ENCODE peak calls at places on chromosomes 13 and 19, in six cellular contexts. T is upper lobe of right lung; C is brain microvascular endothelial cell; R is CD8-positive, alpha-beta T cell; L is PC-9; Q is thoracic aorta. U is an unnamed sample.
A peak's percentile ranks its signal among the peaks of the same experiment; 100 is the strongest.

GRCh38 chr13:23741879-23742510 is 147.2 kb downstream of the MIPEP start:
- DNase-seq in T (no peak), C (no peak), R (no peak), L (no peak), Q (no peak), U (no peak)

GRCh38 chr13:77235456-77236022 is 91.4 kb downstream of the MYCBP2 start:
- DNase-seq in T (no peak), C (no peak), R (no peak), L (no peak), Q (no peak), U (no peak)

GRCh38 chr13:27783111-27783510 is 9.2 kb upstream of the GSX1 start:
- DNase-seq in T (no peak), C (no peak), R (no peak), L (peak; percentile 31), Q (no peak), U (no peak)

GRCh38 chr13:51449018-51449417 is 3.8 kb downstream of the INTS6 start:
- DNase-seq in T (no peak), C (no peak), R (no peak), L (no peak), Q (no peak), U (no peak)

GRCh38 chr13:90872491-90873025 is 474.9 kb upstream of the MIR17HG start:
- DNase-seq in T (no peak), C (no peak), R (no peak), L (no peak), Q (no peak), U (no peak)

GRCh38 chr13:44141213-44141724 is 232.4 kb upstream of the SERP2 start:
- DNase-seq in T (peak; percentile 64), C (no peak), R (no peak), L (no peak), Q (no peak), U (no peak)

GRCh38 chr19:5985098-5985783 is 7.3 kb upstream of the RANBP3 start:
- DNase-seq in T (no peak), C (peak; percentile 46), R (no peak), L (peak; percentile 75), Q (no peak), U (peak; percentile 81)

GRCh38 chr13:59112375-59112774 is 1051.4 kb downstream of the DIAPH3 start:
- DNase-seq in T (no peak), C (peak; percentile 99), R (no peak), L (no peak), Q (no peak), U (peak; percentile 91)

GRCh38 chr13:51892657-51893056 is 30.9 kb downstream of the CCDC70 start:
- DNase-seq in T (no peak), C (no peak), R (no peak), L (no peak), Q (no peak), U (no peak)

GRCh38 chr13:82292334-82292733 is 1589.9 kb downstream of the SLITRK1 start:
- DNase-seq in T (no peak), C (no peak), R (no peak), L (no peak), Q (no peak), U (no peak)

GRCh38 chr13:58907347-58907746 is 1256.4 kb downstream of the DIAPH3 start:
- DNase-seq in T (no peak), C (no peak), R (no peak), L (no peak), Q (no peak), U (no peak)

GRCh38 chr13:71252191-71252704 is 614.8 kb downstream of the DACH1 start:
- DNase-seq in T (no peak), C (no peak), R (no peak), L (no peak), Q (no peak), U (no peak)

GRCh38 chr13:37617162-37617561 is 18.6 kb upstream of the POSTN start:
- DNase-seq in T (no peak), C (peak; percentile 90), R (no peak), L (peak; percentile 91), Q (no peak), U (peak; percentile 91)

GRCh38 chr19:47032171-47032811 is 12.7 kb downstream of the NPAS1 start:
- DNase-seq in T (peak; percentile 80), C (no peak), R (peak; percentile 51), L (peak; percentile 66), Q (no peak), U (no peak)

GRCh38 chr19:15398501-15399233 is 19.1 kb upstream of the AKAP8 start:
- DNase-seq in T (no peak), C (no peak), R (no peak), L (no peak), Q (no peak), U (no peak)

GRCh38 chr13:49652691-49653305 is 24.5 kb downstream of the ARL11 start:
- DNase-seq in T (no peak), C (no peak), R (no peak), L (peak; percentile 57), Q (no peak), U (no peak)

GRCh38 chr19:45767881-45768643 is 990 bp downstream of the SIX5 start:
- DNase-seq in T (peak; percentile 87), C (peak; percentile 45), R (no peak), L (peak; percentile 61), Q (no peak), U (no peak)

GRCh38 chr19:57560049-57560491 is 407 bp upstream of the ZNF550 start:
- DNase-seq in T (no peak), C (peak; percentile 71), R (no peak), L (peak; percentile 86), Q (no peak), U (no peak)

GRCh38 chr19:16338470-16339360 is 14.1 kb downstream of the KLF2 start:
- DNase-seq in T (peak; percentile 76), C (peak; percentile 95), R (no peak), L (peak; percentile 93), Q (peak; percentile 60), U (peak; percentile 81)

GRCh38 chr19:7869910-7870511 is 4.2 kb downstream of the PRR36 start:
- DNase-seq in T (peak; percentile 79), C (no peak), R (no peak), L (peak; percentile 86), Q (no peak), U (no peak)

GRCh38 chr13:98103942-98104880 is 38.7 kb upstream of the FARP1 start:
- DNase-seq in T (no peak), C (no peak), R (no peak), L (no peak), Q (no peak), U (no peak)

GRCh38 chr19:48991823-48992570 is 1.1 kb downstream of the GYS1 start:
- DNase-seq in T (no peak), C (peak; percentile 77), R (no peak), L (peak; percentile 67), Q (peak; percentile 68), U (peak; percentile 43)

GRCh38 chr19:13020002-13020414 is 24.7 kb downstream of the NFIX start:
- DNase-seq in T (no peak), C (no peak), R (no peak), L (no peak), Q (no peak), U (no peak)
- H3K27me3 ChIP-seq in T (no peaks in the 10 kb centered on the region), C (no peaks in the 10 kb centered on the region), R (peaks cover 3% of the 10 kb centered on the region), L (peaks cover 8% of the 10 kb centered on the region), Q (no peaks in the 10 kb centered on the region), U (peaks cover 26% of the 10 kb centered on the region)

GRCh38 chr19:51327066-51327985 is 14.6 kb downstream of the VSIG10L start:
- DNase-seq in T (peak; percentile 75), C (peak; percentile 42), R (no peak), L (no peak), Q (no peak), U (no peak)
- H3K4me3 ChIP-seq in T (no peak overlapping the region), C (peak overlapping the region; percentile 15), R (no peak overlapping the region), L (no peak overlapping the region), Q (peak overlapping the region; percentile 5), U (no peak overlapping the region)

DNA sequence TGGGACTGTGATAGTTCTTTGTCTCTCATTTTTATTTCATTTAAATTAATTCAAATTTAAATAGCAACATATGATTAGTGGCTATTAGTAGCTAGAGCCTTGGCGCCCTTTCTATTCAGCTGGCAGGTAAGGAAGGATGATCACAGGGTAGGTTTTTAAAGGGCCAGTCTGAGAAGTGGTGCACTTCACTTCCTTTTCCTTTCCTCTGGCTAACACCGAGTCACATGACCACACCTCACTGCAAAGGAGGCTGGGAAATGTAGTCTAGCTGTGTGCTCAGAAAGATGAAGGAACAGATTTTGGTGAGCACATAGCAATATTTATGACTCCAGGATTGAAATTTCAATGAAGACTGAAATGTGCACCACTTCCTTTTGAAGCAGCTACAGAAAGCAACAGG is 128.7 kb downstream of the TSHZ3 start:
- DNase-seq in T (no peak), C (no peak), R (no peak), L (no peak), Q (no peak), U (no peak)
- TF ChIP-seq CTCF in T (no peak), C (no peak), R (no peak), L (no peak), Q (no peak), U (no peak)

DNA sequence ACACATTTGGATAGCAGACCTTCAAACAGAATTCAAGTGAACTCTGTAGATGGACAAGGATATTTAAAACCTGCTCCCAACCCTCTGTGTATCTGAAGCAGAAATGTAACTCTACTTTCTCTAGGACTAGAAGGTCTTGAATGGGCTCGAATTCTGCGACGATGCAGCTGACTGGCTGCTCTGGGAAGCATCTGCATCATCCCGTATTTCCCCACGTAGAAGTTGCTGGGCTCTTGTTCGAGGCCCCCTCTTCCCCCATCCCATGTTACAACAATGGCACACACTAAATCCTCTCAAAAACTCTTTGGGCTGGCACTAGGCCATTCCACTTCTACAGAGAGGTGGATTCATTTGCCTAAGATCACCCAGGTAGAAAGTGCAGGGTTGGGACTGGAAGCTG is 15.0 kb downstream of the C19orf81 start:
- DNase-seq in T (no peak), C (no peak), R (no peak), L (no peak), Q (no peak), U (no peak)
- H3K27me3 ChIP-seq in T (peaks cover 59% of the 10 kb centered on the region), C (peaks cover 28% of the 10 kb centered on the region), R (peaks cover 9% of the 10 kb centered on the region), L (peaks cover 42% of the 10 kb centered on the region), Q (no peaks in the 10 kb centered on the region), U (peaks cover 60% of the 10 kb centered on the region)

U was measured in kidney epithelial cell.